ENCODE peak calls at places on chromosomes 11 and 22, in five cellular contexts. J, T, Y, O and F are unnamed samples.

GRCh38 chr22:24599514-24599913 is 3.5 kb upstream of the GGT1 start:
- DNase-seq in J (no peak), T (no peak), Y (no peak), O (no peak), F (no peak)

GRCh38 chr22:28019881-28020861 is 101.1 kb upstream of the PITPNB start:
- DNase-seq in J (no peak), T (no peak), Y (no peak), O (peak; percentile 73), F (peak; percentile 27)

GRCh38 chr11:31237819-31238771 is 131.4 kb downstream of the DCDC1 start:
- DNase-seq in J (no peak), T (no peak), Y (no peak), O (no peak), F (peak; percentile 30)

GRCh38 chr22:46001426-46002106 is 24.6 kb upstream of the WNT7B start:
- DNase-seq in J (no peak), T (peak; percentile 53), Y (no peak), O (no peak), F (no peak)

GRCh38 chr11:19576054-19576453 is 136.6 kb upstream of the NAV2 start:
- DNase-seq in J (no peak), T (no peak), Y (no peak), O (no peak), F (no peak)

GRCh38 chr11:119095066-119095880 is 6.4 kb downstream of the DPAGT1 start:
- DNase-seq in J (peak; percentile 99), T (peak; percentile 91), Y (peak; percentile 98), O (peak; percentile 99), F (peak; percentile 98)

GRCh38 chr11:57015679-57016078 is 27.0 kb downstream of the OR5AK2 start:
- DNase-seq in J (no peak), T (no peak), Y (no peak), O (no peak), F (no peak)

GRCh38 chr11:70244698-70245097 is 25.8 kb upstream of the PPFIA1 start:
- DNase-seq in J (no peak), T (no peak), Y (peak; percentile 46), O (peak; percentile 82), F (no peak)

GRCh38 chr11:73372371-73372993 is 3.7 kb upstream of the RELT start:
- DNase-seq in J (no peak), T (no peak), Y (no peak), O (no peak), F (no peak)

GRCh38 chr11:102560555-102561011 is 30.0 kb upstream of the MMP7 start:
- DNase-seq in J (peak; percentile 42), T (no peak), Y (peak; percentile 13), O (no peak), F (no peak)

GRCh38 chr11:67117667-67118058 is 1.4 kb upstream of the KDM2A start:
- DNase-seq in J (no peak), T (no peak), Y (no peak), O (no peak), F (no peak)

GRCh38 chr11:66868726-66869291 is 11.9 kb downstream of the LRFN4 start:
- DNase-seq in J (no peak), T (no peak), Y (no peak), O (no peak), F (peak; percentile 88)

GRCh38 chr11:129252621-129253020 is 60.5 kb upstream of the ARHGAP32 start:
- DNase-seq in J (no peak), T (no peak), Y (no peak), O (no peak), F (peak; percentile 71)

GRCh38 chr11:3613998-3614741 is 27.6 kb downstream of the ART5 start:
- DNase-seq in J (no peak), T (no peak), Y (no peak), O (no peak), F (no peak)

GRCh38 chr11:36233226-36233625 is 56.0 kb downstream of the COMMD9 start:
- DNase-seq in J (no peak), T (no peak), Y (peak; percentile 72), O (no peak), F (no peak)

GRCh38 chr22:30245985-30246901 is at the start of gene LIF:
- DNase-seq in J (no peak), T (no peak), Y (no peak), O (no peak), F (no peak)

GRCh38 chr11:10670099-10670498 is 23.5 kb downstream of the IRAG1 start:
- DNase-seq in J (no peak), T (no peak), Y (no peak), O (no peak), F (no peak)

GRCh38 chr22:37609240-37610152 is 862 bp downstream of the GGA1 start:
- DNase-seq in J (no peak), T (no peak), Y (no peak), O (no peak), F (no peak)

GRCh38 chr22:16932577-16932976 is 75.4 kb downstream of the GAB4 start:
- DNase-seq in J (no peak), T (no peak), Y (no peak), O (peak; percentile 37), F (peak; percentile 5)

GRCh38 chr22:50014655-50015401 is 2.3 kb upstream of the IL17REL start:
- DNase-seq in J (no peak), T (no peak), Y (no peak), O (no peak), F (no peak)

GRCh38 chr11:106398396-106399074 is 321.1 kb downstream of the AASDHPPT start:
- DNase-seq in J (no peak), T (no peak), Y (no peak), O (peak; percentile 76), F (no peak)

GRCh38 chr22:17706451-17706900 is 67.8 kb downstream of the BID start:
- DNase-seq in J (peak; percentile 81), T (peak; percentile 7), Y (peak; percentile 88), O (peak; percentile 98), F (peak; percentile 28)

GRCh38 chr11:128689946-128690745 is 3.7 kb upstream of the FLI1 start:
- DNase-seq in J (no peak), T (no peak), Y (no peak), O (no peak), F (no peak)

GRCh38 chr11:34890812-34891211 is 25.4 kb downstream of the APIP start:
- DNase-seq in J (peak; percentile 10), T (no peak), Y (peak; percentile 23), O (peak; percentile 14), F (no peak)

GRCh38 chr11:118396097-118396501 is 5.3 kb upstream of the ATP5MG start:
- DNase-seq in J (no peak), T (no peak), Y (no peak), O (no peak), F (no peak)

GRCh38 chr11:29029452-29029851 is 921.3 kb downstream of the METTL15 start:
- DNase-seq in J (no peak), T (no peak), Y (no peak), O (no peak), F (no peak)

GRCh38 chr11:103525069-103525468 is 415.8 kb downstream of the DYNC2H1 start:
- DNase-seq in J (peak; percentile 50), T (no peak), Y (no peak), O (no peak), F (no peak)

GRCh38 chr11:22785251-22785650 is 44.4 kb downstream of the SVIP start:
- DNase-seq in J (no peak), T (peak; percentile 36), Y (no peak), O (no peak), F (no peak)

GRCh38 chr11:130428271-130428670 is at the start of gene ADAMTS8:
- DNase-seq in J (no peak), T (no peak), Y (no peak), O (no peak), F (no peak)